ENCODE peak calls at places on chromosomes 2 and 18, in ten cellular contexts. Y is GM23338, O is K562, A is GM12892, H is breast epithelium, D is HCT116, Z is endothelial cell of umbilical vein, X is GM12891, I is stomach, F is vagina. P is an unnamed sample.
A peak's percentile ranks its signal among the peaks of the same experiment; 100 is the strongest.

GRCh38 chr18:62802523-62802922 is 87.2 kb downstream of the PHLPP1 start:
- DNase-seq in Y (no peak), O (no peak), A (no peak), H (no peak), D (no peak), Z (peak; percentile 18), X (no peak), I (no peak), F (no peak), P (no peak)

GRCh38 chr2:96342085-96342484 is 6.5 kb downstream of the NCAPH start:
- DNase-seq in Y (no peak), O (no peak), A (no peak), H (no peak), D (no peak), Z (peak; percentile 28), X (no peak), I (no peak), F (no peak), P (no peak)

GRCh38 chr18:74166397-74166796 is 18.1 kb downstream of the TIMM21 start:
- DNase-seq in Y (no peak), O (no peak), A (no peak), H (no peak), D (no peak), Z (no peak), X (no peak), I (no peak), F (no peak), P (no peak)

GRCh38 chr2:70551156-70551555 is 2.5 kb downstream of the TGFA start:
- DNase-seq in Y (no peak), O (no peak), A (no peak), H (no peak), D (no peak), Z (no peak), X (no peak), I (no peak), F (no peak), P (no peak)

GRCh38 chr2:235675678-235676535 is 182.1 kb downstream of the AGAP1 start:
- DNase-seq in Y (no peak), O (no peak), A (no peak), H (no peak), D (no peak), Z (no peak), X (no peak), I (no peak), F (no peak), P (no peak)

GRCh38 chr18:51028201-51028805 is 1.7 kb upstream of the SMAD4 start:
- DNase-seq in Y (no peak), O (no peak), A (no peak), H (no peak), D (peak; percentile 16), Z (no peak), X (no peak), I (no peak), F (no peak), P (no peak)

GRCh38 chr2:63058742-63059433 is 8.3 kb downstream of the OTX1 start:
- DNase-seq in Y (peak; percentile 70), O (no peak), A (no peak), H (no peak), D (no peak), Z (no peak), X (no peak), I (no peak), F (no peak), P (peak; percentile 61)

GRCh38 chr2:157986761-157987160 is 110.6 kb upstream of the ACVR1 start:
- DNase-seq in Y (no peak), O (no peak), A (no peak), H (no peak), D (no peak), Z (no peak), X (no peak), I (no peak), F (no peak), P (no peak)

DNA sequence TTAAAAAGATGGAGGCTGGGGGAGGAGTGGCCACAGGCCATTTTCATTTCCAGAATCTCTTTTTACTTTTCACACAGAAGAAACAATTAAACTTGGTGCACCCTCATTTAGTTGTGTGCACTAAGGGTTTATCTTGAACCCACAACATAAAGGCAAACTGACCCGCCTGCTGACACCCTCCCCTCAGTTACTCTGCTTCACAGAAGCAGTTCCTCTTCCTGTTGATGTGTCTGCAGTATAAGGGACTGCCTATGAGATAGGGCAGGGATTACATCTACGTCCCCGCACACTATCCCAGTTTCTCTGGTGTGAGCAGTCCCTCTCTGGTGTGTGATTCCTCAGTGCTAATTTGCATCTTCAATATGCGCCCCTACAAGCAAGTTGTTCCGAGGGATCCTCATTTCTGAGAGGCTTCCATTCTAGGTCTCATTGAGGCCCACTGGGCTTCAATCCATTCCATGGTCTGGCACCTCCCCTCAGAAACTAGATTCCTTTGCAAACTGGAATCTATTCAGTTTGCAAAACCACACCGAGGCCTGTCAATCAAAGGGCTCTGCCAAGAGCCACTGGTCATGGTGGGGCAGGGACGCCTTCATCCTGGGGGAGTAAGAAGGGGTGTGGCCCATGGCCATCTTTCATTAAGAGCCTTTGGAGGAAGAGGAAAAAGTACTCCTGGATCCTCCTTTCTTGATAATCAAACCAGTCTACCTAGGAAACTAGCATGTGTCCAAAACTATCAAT is 12.3 kb downstream of the CREG2 start:
- DNase-seq in Y (no peak), O (no peak), A (no peak), H (no peak), D (no peak), Z (no peak), X (no peak), I (no peak), F (no peak), P (no peak)
- TF ChIP-seq POLR2AphosphoS5 in Y (no peak), O (no peak), A (no peak), H (no peak), D (no peak), Z (no peak), X (no peak), I (no peak), F (no peak), P (no peak)

GRCh38 chr2:168175469-168175868 is 71.9 kb downstream of the STK39 start:
- DNase-seq in Y (no peak), O (no peak), A (no peak), H (no peak), D (no peak), Z (no peak), X (no peak), I (no peak), F (no peak), P (no peak)

GRCh38 chr2:168169097-168169745 is 78.2 kb downstream of the STK39 start:
- DNase-seq in Y (no peak), O (no peak), A (no peak), H (no peak), D (no peak), Z (peak; percentile 26), X (no peak), I (no peak), F (no peak), P (no peak)

GRCh38 chr2:168174761-168175160 is 72.6 kb downstream of the STK39 start:
- DNase-seq in Y (no peak), O (no peak), A (no peak), H (no peak), D (no peak), Z (no peak), X (no peak), I (no peak), F (no peak), P (no peak)

GRCh38 chr2:168171069-168171762 is 76.2 kb downstream of the STK39 start:
- DNase-seq in Y (no peak), O (no peak), A (no peak), H (no peak), D (no peak), Z (no peak), X (no peak), I (no peak), F (no peak), P (no peak)

DNA sequence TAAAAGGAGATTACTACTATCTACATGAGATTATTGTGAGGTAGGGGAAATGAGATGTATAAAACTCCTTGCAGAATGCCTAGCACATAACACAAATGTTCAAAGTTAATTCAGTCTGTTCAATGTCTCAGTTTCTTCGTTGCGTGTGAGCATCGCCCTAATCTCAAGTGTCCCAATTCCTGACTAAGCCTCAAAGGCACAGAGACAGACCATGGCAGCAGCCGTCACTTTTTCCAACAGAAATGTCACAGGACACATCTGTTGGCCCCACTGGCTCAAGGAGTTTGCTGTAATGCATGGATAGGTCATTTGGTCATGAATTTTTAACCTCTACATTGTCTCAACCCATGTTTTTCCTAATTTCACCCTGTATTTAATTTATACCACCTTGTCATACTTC is 75.3 kb downstream of the STK39 start:
- DNase-seq in Y (no peak), O (no peak), A (no peak), H (no peak), D (no peak), Z (no peak), X (no peak), I (no peak), F (no peak), P (no peak)
- TF ChIP-seq POLR2AphosphoS5 in Y (no peak), O (no peak), A (no peak), H (no peak), D (no peak), Z (no peak), X (no peak), I (no peak), F (no peak), P (no peak)

GRCh38 chr2:43100362-43100882 is 126.0 kb downstream of the ZFP36L2 start:
- DNase-seq in Y (no peak), O (no peak), A (no peak), H (no peak), D (no peak), Z (no peak), X (no peak), I (no peak), F (no peak), P (no peak)

GRCh38 chr2:43097650-43098049 is 128.8 kb downstream of the ZFP36L2 start:
- DNase-seq in Y (no peak), O (no peak), A (no peak), H (no peak), D (no peak), Z (no peak), X (no peak), I (no peak), F (no peak), P (peak; percentile 42)

GRCh38 chr2:43099797-43100196 is 126.6 kb downstream of the ZFP36L2 start:
- DNase-seq in Y (no peak), O (no peak), A (no peak), H (no peak), D (no peak), Z (no peak), X (no peak), I (no peak), F (no peak), P (no peak)

GRCh38 chr2:43098065-43098464 is 128.3 kb downstream of the ZFP36L2 start:
- DNase-seq in Y (no peak), O (no peak), A (no peak), H (no peak), D (no peak), Z (no peak), X (no peak), I (no peak), F (no peak), P (peak; percentile 47)

DNA sequence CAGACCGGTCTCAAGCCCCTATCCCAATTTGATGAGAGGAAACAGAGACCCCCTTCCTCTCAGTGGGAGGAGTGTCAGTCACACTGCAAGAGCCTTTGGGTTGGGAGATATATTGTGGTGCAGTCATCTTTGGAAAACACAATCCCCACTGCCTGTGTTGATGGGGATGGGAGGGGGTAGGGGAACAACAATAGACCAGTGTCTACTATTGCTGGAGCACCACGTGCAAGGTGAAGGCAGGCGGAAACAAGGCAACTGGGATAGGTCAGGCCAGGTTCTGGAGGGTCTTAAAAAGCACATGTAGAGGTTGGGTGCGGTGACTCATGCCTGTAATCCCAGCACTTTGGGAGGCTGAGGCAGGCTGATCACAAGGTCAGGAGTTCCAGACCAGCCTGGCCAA is 127.9 kb downstream of the ZFP36L2 start:
- DNase-seq in Y (no peak), O (no peak), A (no peak), H (no peak), D (no peak), Z (no peak), X (no peak), I (no peak), F (no peak), P (peak; percentile 34)
- TF ChIP-seq POLR2AphosphoS5 in Y (no peak), O (no peak), A (no peak), H (no peak), D (no peak), Z (no peak), X (no peak), I (no peak), F (no peak), P (no peak)

GRCh38 chr2:217852812-217853211 is 150.0 kb downstream of the TNS1 start:
- DNase-seq in Y (no peak), O (no peak), A (no peak), H (no peak), D (no peak), Z (no peak), X (no peak), I (no peak), F (no peak), P (no peak)
- TF ChIP-seq POLR2AphosphoS5 in Y (no peak), O (no peak), A (no peak), H (no peak), D (no peak), Z (no peak), X (no peak), I (no peak), F (no peak), P (peak; percentile 16)